ENCODE peak calls at places on chromosomes 5 and 9, in six cellular contexts. G, W, F, N, L and T are unnamed samples.

GRCh38 chr9:114771901-114772300 is 33.9 kb downstream of the TNFSF15 start:
- DNase-seq in G (no peak), W (peak; percentile 32), F (no peak), N (no peak), L (no peak), T (peak; percentile 65)

GRCh38 chr9:78871452-78872331 is 574.8 kb downstream of the PSAT1 start:
- DNase-seq in G (peak; percentile 12), W (peak; percentile 94), F (no peak), N (no peak), L (no peak), T (peak; percentile 91)

GRCh38 chr5:111360173-111360572 is 136.0 kb downstream of the CAMK4 start:
- DNase-seq in G (no peak), W (no peak), F (no peak), N (peak; percentile 3), L (no peak), T (no peak)

GRCh38 chr5:14663734-14664269 is 716 bp upstream of the OTULIN start:
- DNase-seq in G (peak; percentile 23), W (no peak), F (no peak), N (peak; percentile 30), L (peak; percentile 20), T (no peak)

GRCh38 chr5:177416334-177416733 is 7.0 kb upstream of the F12 start:
- DNase-seq in G (no peak), W (no peak), F (peak; percentile 82), N (no peak), L (no peak), T (no peak)

GRCh38 chr9:136625101-136626065 is 37.3 kb upstream of the EGFL7 start:
- DNase-seq in G (peak; percentile 80), W (peak; percentile 21), F (peak; percentile 86), N (peak; percentile 79), L (peak; percentile 72), T (peak; percentile 41)

GRCh38 chr9:137630684-137631083 is 11.9 kb downstream of the EHMT1 start:
- DNase-seq in G (no peak), W (no peak), F (peak; percentile 12), N (no peak), L (no peak), T (no peak)

GRCh38 chr9:71632771-71633170 is 135.5 kb downstream of the CEMIP2 start:
- DNase-seq in G (no peak), W (no peak), F (no peak), N (no peak), L (no peak), T (no peak)

GRCh38 chr5:41966706-41967105 is 41.6 kb downstream of the FBXO4 start:
- DNase-seq in G (no peak), W (no peak), F (no peak), N (no peak), L (no peak), T (no peak)

GRCh38 chr9:124122321-124122720 is 110.8 kb downstream of the LHX2 start:
- DNase-seq in G (no peak), W (no peak), F (no peak), N (no peak), L (no peak), T (no peak)

GRCh38 chr9:33233659-33234335 is 6.2 kb upstream of the SPINK4 start:
- DNase-seq in G (peak; percentile 46), W (peak; percentile 97), F (peak; percentile 83), N (no peak), L (no peak), T (peak; percentile 99)

GRCh38 chr9:84305452-84306131 is 35.0 kb downstream of the SLC28A3 start:
- DNase-seq in G (no peak), W (no peak), F (no peak), N (no peak), L (no peak), T (no peak)

GRCh38 chr5:72441861-72442540 is 65.2 kb downstream of the ZNF366 start:
- DNase-seq in G (no peak), W (peak; percentile 84), F (no peak), N (no peak), L (no peak), T (peak; percentile 97)

GRCh38 chr5:160129841-160130240 is 10.6 kb upstream of the PWWP2A start:
- DNase-seq in G (no peak), W (no peak), F (no peak), N (no peak), L (no peak), T (no peak)

GRCh38 chr5:127875235-127876021 is 172.2 kb downstream of the CCDC192 start:
- DNase-seq in G (peak; percentile 82), W (peak; percentile 78), F (no peak), N (peak; percentile 91), L (no peak), T (peak; percentile 55)

GRCh38 chr5:99088309-99088708 is 159.5 kb upstream of the CHD1 start:
- DNase-seq in G (no peak), W (no peak), F (no peak), N (no peak), L (no peak), T (no peak)

GRCh38 chr5:103849934-103850333 is 287.3 kb upstream of the NUDT12 start:
- DNase-seq in G (no peak), W (peak; percentile 98), F (no peak), N (no peak), L (no peak), T (peak; percentile 95)

GRCh38 chr5:150138551-150139265 is 16.9 kb downstream of the PDGFRB start:
- DNase-seq in G (peak; percentile 84), W (no peak), F (no peak), N (peak; percentile 69), L (peak; percentile 86), T (no peak)

GRCh38 chr5:142894749-142895148 is 124.6 kb downstream of the ARHGAP26 start:
- DNase-seq in G (no peak), W (peak; percentile 36), F (no peak), N (no peak), L (no peak), T (no peak)

DNA sequence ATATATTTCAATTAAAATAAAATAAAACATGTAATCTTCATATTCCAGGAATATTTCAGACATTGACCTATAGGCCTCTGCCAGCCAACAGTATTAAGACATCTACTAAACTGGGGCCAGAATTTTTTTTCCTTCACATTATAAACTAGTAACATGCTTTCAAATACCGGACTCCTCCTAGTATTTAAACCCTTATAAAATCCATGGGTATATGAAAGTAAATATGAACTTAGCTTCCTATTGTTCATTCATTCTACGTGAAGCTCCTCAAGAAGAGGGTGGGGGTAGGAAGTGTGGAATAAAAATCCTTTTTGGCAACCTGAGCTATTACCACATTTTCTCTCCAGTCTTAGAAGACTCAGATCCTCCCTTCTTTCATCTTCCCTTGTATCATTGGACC is 16.4 kb downstream of the SEMA5A start:
- DNase-seq in G (no peak), W (no peak), F (no peak), N (no peak), L (no peak), T (no peak)
- TF ChIP-seq CTCF in G (no peak), W (no peak), F (no peak), N (no peak), L (no peak), T (no peak)

DNA sequence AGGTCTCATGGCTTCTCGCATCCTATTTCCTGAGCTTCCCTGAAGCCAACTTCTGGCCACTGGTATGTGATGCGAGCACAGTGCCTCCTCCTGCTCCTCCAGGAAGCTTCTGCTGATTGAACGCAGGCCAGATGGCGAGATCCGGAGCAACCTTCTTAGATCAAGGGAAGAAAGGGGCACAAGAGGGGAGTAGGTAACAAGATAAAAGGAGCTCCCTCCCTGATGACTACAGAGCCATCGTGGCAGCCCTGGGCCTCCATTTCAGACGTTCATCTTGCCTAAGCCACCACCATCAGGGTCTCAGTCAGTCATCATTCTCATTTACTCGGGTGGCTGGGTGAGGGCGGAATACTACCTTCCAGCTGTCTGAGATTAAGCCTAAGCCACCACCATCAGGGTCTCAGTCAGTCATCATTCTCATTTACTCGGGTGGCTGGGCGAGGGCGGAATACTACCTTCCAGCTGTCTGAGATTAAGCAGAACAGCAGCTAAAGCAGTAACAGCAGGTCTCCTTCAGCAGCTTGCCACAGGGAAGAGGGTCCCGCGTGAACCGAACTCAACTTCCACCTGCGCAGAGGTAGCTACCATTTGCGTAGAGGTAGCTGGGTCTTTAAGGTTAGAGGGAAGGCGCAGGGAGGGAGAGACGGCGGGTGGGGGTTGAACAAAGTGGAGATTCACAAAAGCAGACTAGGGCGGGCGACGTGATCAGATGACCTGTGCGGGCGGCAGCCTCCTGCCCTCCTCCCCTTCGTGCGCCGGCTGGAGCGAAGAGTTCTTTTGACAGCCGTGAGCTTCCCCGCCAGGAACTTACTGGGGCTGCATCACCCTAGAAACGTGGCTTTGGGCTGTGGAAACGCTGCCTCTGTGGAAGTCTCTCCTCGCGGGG is 27.9 kb upstream of the MGAT1 start:
- DNase-seq in G (peak; percentile 68), W (peak; percentile 35), F (peak; percentile 87), N (no peak), L (peak; percentile 61), T (no peak)
- H3K4me3 ChIP-seq in G (peak overlapping the region; percentile 85), W (peak overlapping the region; percentile 77), F (peak overlapping the region; percentile 91), N (peak overlapping the region; percentile 61), L (peak overlapping the region; percentile 87), T (peak overlapping the region; percentile 46)

DNA sequence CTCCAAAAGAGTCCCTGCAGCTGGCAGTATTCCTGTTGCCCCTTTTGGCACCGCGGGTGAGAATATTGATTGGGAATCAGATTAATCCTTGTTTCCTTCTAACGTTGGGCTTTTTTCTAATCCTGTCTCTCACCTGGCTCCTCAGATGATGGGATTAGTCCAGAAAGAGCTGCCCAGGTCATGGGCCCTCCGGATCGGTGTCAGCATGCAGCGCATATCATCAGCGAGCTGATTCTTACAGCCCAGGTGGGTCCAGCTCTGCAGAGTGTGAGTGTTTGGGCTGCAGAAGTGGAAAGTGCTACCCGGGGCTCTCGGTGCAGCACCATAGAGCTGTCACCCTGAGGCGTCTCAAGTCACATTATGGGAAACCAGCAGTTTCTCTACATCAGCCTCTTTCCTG is 40.9 kb upstream of the PRDM12 start:
- DNase-seq in G (no peak), W (no peak), F (no peak), N (no peak), L (no peak), T (no peak)
- H3K36me3 ChIP-seq in G (no peaks in the 10 kb centered on the region), W (peaks cover 16% of the 10 kb centered on the region), F (peaks cover 97% of the 10 kb centered on the region), N (peaks cover 60% of the 10 kb centered on the region), L (no peaks in the 10 kb centered on the region), T (peaks cover 21% of the 10 kb centered on the region)

GRCh38 chr9:135241381-135242380 is 154.2 kb downstream of the OLFM1 start:
- DNase-seq in G (no peak), W (no peak), F (peak; percentile 40), N (no peak), L (no peak), T (no peak)
- TF ChIP-seq CTCF in G (no peak), W (no peak), F (no peak), N (no peak), L (no peak), T (no peak)

DNA sequence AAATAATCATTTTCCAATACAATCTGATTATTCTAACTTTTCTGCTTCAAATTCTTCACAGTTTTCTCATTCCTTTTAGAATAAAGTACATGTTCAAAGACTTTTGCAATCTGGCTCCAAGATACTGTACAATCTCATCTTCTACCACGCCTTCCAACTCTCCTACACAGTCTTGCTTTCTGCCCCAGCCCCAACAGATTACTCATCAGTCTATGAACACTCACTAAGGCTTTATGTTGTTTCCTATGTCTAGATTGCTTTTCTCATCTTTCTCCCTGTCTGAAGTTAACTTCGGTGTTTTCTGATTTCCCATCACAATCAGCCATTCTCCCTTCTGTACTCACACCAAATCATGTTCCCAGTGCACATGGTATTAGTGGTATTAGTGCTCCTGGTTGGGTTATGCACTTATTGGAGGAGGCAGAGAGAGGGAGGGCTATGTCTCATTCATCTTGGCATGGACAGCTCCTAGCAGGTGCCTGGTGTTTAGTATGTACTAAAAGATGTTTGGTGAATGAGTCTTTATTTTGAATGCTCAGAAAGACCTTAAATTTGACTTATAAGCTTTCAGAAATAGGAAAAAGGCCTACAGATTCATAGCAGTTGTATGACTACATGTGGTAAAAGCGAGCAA is 43.9 kb upstream of the ZNF608 start:
- DNase-seq in G (peak; percentile 24), W (peak; percentile 29), F (no peak), N (no peak), L (no peak), T (peak; percentile 72)
- H3K4me3 ChIP-seq in G (no peak overlapping the region), W (no peak overlapping the region), F (no peak overlapping the region), N (no peak overlapping the region), L (no peak overlapping the region), T (no peak overlapping the region)